ENCODE peak calls at places on chromosomes 2 and 18, in five cellular contexts. M is effector memory CD4-positive, alpha-beta T cell; P is bronchial epithelial cell; F is epithelial cell of esophagus; G is testis. Q is an unnamed sample.

GRCh38 chr2:171996021-171996420 is 3.7 kb upstream of the METAP1D start:
- DNase-seq in F (no peak), P (no peak), G (no peak), M (no peak), Q (no peak)

GRCh38 chr2:2101924-2102323 is 229.2 kb downstream of the MYT1L start:
- DNase-seq in F (no peak), P (peak; percentile 0), M (no peak), G (no peak), Q (no peak)

GRCh38 chr2:173959909-173960308 is 5.3 kb downstream of the SP3 start:
- DNase-seq in G (no peak), M (no peak), F (no peak), P (no peak), Q (no peak)

GRCh38 chr2:134466141-134466540 is 212.3 kb downstream of the MGAT5 start:
- DNase-seq in P (peak; percentile 53), M (no peak), F (peak; percentile 66), G (peak; percentile 58), Q (peak; percentile 12)

GRCh38 chr18:41526046-41526445 is 429.0 kb upstream of the PIK3C3 start:
- DNase-seq in P (no peak), G (no peak), M (no peak), F (no peak), Q (no peak)

GRCh38 chr2:201831469-201831868 is 25.1 kb downstream of the CDK15 start:
- DNase-seq in F (peak; percentile 30), G (no peak), P (no peak), M (no peak), Q (no peak)

GRCh38 chr2:132978840-132979239 is 308.8 kb upstream of the LYPD1 start:
- DNase-seq in F (no peak), G (no peak), P (no peak), M (no peak), Q (no peak)

GRCh38 chr18:21557607-21558253 is 42.8 kb downstream of the ESCO1 start:
- DNase-seq in P (peak; percentile 75), F (peak; percentile 67), M (no peak), G (no peak), Q (no peak)

GRCh38 chr2:112869258-112869842 is 32.8 kb upstream of the IL1B start:
- DNase-seq in P (peak; percentile 95), G (no peak), F (peak; percentile 98), M (no peak), Q (no peak)

GRCh38 chr18:2910751-2911425 is 64.1 kb downstream of the EMILIN2 start:
- DNase-seq in F (no peak), M (no peak), P (no peak), G (no peak), Q (no peak)

GRCh38 chr2:84919885-84920580 is 14.6 kb downstream of the TMSB10 start:
- DNase-seq in G (peak; percentile 49), F (peak; percentile 97), M (no peak), P (peak; percentile 98), Q (no peak)

GRCh38 chr2:222424281-222424728 is at the start of gene SGPP2:
- DNase-seq in P (no peak), M (no peak), F (peak; percentile 24), G (peak; percentile 54), Q (no peak)

GRCh38 chr2:215771241-215771640 is 242.1 kb downstream of the MREG start:
- DNase-seq in P (no peak), G (no peak), M (no peak), F (no peak), Q (no peak)

GRCh38 chr18:74040459-74041332 is 106.9 kb downstream of the FBXO15 start:
- DNase-seq in G (peak; percentile 63), M (no peak), P (no peak), F (peak; percentile 24), Q (no peak)

GRCh38 chr2:168180914-168181313 is 66.5 kb downstream of the STK39 start:
- DNase-seq in M (no peak), P (no peak), G (no peak), F (no peak), Q (no peak)

GRCh38 chr2:55011741-55012574 is 38.3 kb downstream of the RTN4 start:
- DNase-seq in F (no peak), G (no peak), P (peak; percentile 26), M (no peak), Q (no peak)

GRCh38 chr2:110662560-110662959 is 15.3 kb downstream of the BUB1 start:
- DNase-seq in G (no peak), M (no peak), P (no peak), F (no peak), Q (no peak)

GRCh38 chr2:175207741-175208438 is 26.4 kb upstream of the ATP5MC3 start:
- DNase-seq in P (no peak), F (no peak), G (no peak), M (no peak), Q (no peak)

GRCh38 chr2:231111987-231112386 is 12.9 kb downstream of the HTR2B start:
- DNase-seq in P (peak; percentile 11), M (no peak), G (no peak), F (no peak), Q (no peak)

GRCh38 chr2:211344289-211344688 is 787.9 kb downstream of the CPS1 start:
- DNase-seq in P (peak; percentile 66), M (no peak), G (no peak), F (peak; percentile 43), Q (no peak)

GRCh38 chr2:12089496-12089895 is 343.1 kb downstream of the LPIN1 start:
- DNase-seq in F (no peak), P (no peak), G (no peak), M (no peak), Q (no peak)

GRCh38 chr2:33033524-33034150 is 86.9 kb downstream of the LTBP1 start:
- DNase-seq in P (peak; percentile 44), G (no peak), M (no peak), F (peak; percentile 50), Q (no peak)

GRCh38 chr18:49563130-49563540 is 1.3 kb downstream of the LIPG start:
- DNase-seq in M (no peak), F (peak; percentile 93), P (peak; percentile 92), G (peak; percentile 23), Q (no peak)

GRCh38 chr18:49565101-49565500 is 3.2 kb downstream of the LIPG start:
- DNase-seq in P (no peak), M (no peak), F (no peak), G (no peak), Q (no peak)

GRCh38 chr18:49565656-49566055 is 3.8 kb downstream of the LIPG start:
- DNase-seq in P (no peak), G (peak; percentile 77), M (no peak), F (no peak), Q (no peak)

GRCh38 chr18:49563701-49564100 is 1.8 kb downstream of the LIPG start:
- DNase-seq in M (no peak), F (no peak), G (no peak), P (no peak), Q (no peak)

GRCh38 chr18:49564435-49564834 is 2.6 kb downstream of the LIPG start:
- DNase-seq in F (no peak), P (no peak), G (no peak), M (no peak), Q (no peak)
- H3K4me3 ChIP-seq in F (no peak overlapping the region), P (no peak overlapping the region), G (no peak overlapping the region), M (no peak overlapping the region), Q (no peak overlapping the region)

DNA sequence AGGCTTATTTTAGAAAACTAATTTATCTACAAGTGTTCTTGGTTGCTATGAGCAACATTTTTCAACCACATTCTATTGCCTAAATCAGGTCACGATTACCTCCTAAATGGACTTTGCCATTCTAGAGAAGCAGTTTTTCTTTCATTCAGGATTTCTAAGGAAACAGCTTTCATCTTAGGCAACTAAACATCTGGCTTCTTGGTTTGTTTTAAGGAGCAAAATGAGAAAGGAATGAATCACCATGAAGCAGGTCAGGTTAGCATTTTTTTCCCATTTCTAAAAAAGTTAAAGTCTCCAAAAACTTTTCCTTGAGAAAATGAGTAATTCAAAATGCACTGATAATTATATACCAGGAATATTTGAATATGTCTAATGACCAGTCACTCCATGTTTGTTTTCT is 114.8 kb downstream of the GAREM1 start:
- DNase-seq in F (no peak), M (no peak), G (no peak), P (no peak), Q (no peak)
- H3K4me3 ChIP-seq in F (no peak overlapping the region), M (no peak overlapping the region), G (no peak overlapping the region), P (no peak overlapping the region), Q (no peak overlapping the region)

GRCh38 chr2:176709541-176709951 is 440.3 kb downstream of the MTX2 start:
- DNase-seq in G (no peak), F (no peak), M (no peak), P (no peak), Q (no peak)

GRCh38 chr2:176704282-176704773 is 435.1 kb downstream of the MTX2 start:
- DNase-seq in P (no peak), F (no peak), G (peak; percentile 23), M (no peak), Q (no peak)

GRCh38 chr2:176710657-176711197 is 441.5 kb downstream of the MTX2 start:
- DNase-seq in G (no peak), F (no peak), M (no peak), P (no peak), Q (no peak)

GRCh38 chr2:176709991-176710390 is 440.7 kb downstream of the MTX2 start:
- DNase-seq in P (no peak), G (no peak), M (no peak), F (no peak), Q (no peak)
- H3K4me3 ChIP-seq in P (no peak overlapping the region), G (no peak overlapping the region), M (no peak overlapping the region), F (no peak overlapping the region), Q (no peak overlapping the region)

GRCh38 chr2:39781697-39782096 is 2.6 kb upstream of the THUMPD2 start:
- DNase-seq in P (peak; percentile 25), F (peak; percentile 26), G (no peak), M (no peak), Q (no peak)

GRCh38 chr2:39779926-39780325 is 868 bp upstream of the THUMPD2 start:
- DNase-seq in F (no peak), G (no peak), M (no peak), P (no peak), Q (no peak)

GRCh38 chr2:39778775-39779751 is at the start of gene THUMPD2:
- DNase-seq in P (peak; percentile 43), M (no peak), G (peak; percentile 82), F (peak; percentile 73), Q (peak; percentile 35)

GRCh38 chr2:39782591-39782990 is 3.5 kb upstream of the THUMPD2 start:
- DNase-seq in P (no peak), G (no peak), M (no peak), F (no peak), Q (no peak)

GRCh38 chr2:39780825-39781600 is 2.0 kb upstream of the THUMPD2 start:
- DNase-seq in M (no peak), P (no peak), F (no peak), G (peak; percentile 26), Q (no peak)
- H3K4me3 ChIP-seq in M (no peak overlapping the region), P (no peak overlapping the region), F (no peak overlapping the region), G (no peak overlapping the region), Q (no peak overlapping the region)

GRCh38 chr2:48147719-48148118 is 241.4 kb upstream of the FBXO11 start:
- DNase-seq in P (no peak), F (no peak), G (no peak), M (no peak), Q (no peak)
- H3K4me3 ChIP-seq in P (no peak overlapping the region), F (no peak overlapping the region), G (no peak overlapping the region), M (no peak overlapping the region), Q (no peak overlapping the region)

GRCh38 chr18:35616074-35616473 is 34.5 kb downstream of the GALNT1 start:
- DNase-seq in F (peak; percentile 77), M (no peak), P (peak; percentile 89), G (no peak), Q (no peak)
- H3K4me3 ChIP-seq in F (no peak overlapping the region), M (no peak overlapping the region), P (no peak overlapping the region), G (no peak overlapping the region), Q (no peak overlapping the region)

Q was measured in GM12864.